ENCODE peak calls at places on chromosomes 5 and 9, in ten cellular contexts. N is cardiac fibroblast, A is lower lobe of right lung, Q is stomach, O is HFFc6, Y is HCT116, V is mesothelial cell of epicardium, S is mammary epithelial cell, W is fibroblast of the aortic adventitia, P is GM23338. Z is an unnamed sample.

GRCh38 chr5:82334856-82335255 is 56.7 kb upstream of the RPS23 start:
- DNase-seq in W (peak), V (no peak), N (peak), Q (no peak), P (no peak), S (no peak), Y (no peak), O (peak), A (no peak), Z (no peak)

GRCh38 chr5:98769256-98770157 is 4.0 kb upstream of the RGMB start:
- DNase-seq in O (peak), A (peak), Y (no peak), S (no peak), W (peak), N (peak), P (peak), V (no peak), Q (peak), Z (peak)

GRCh38 chr5:150122158-150122510 is 33.5 kb downstream of the PDGFRB start:
- DNase-seq in Y (no peak), P (peak), Q (peak), V (no peak), S (peak), N (no peak), A (peak), O (no peak), W (no peak), Z (no peak)

GRCh38 chr9:37449877-37450632 is 15.2 kb downstream of the ZBTB5 start:
- DNase-seq in A (no peak), Q (no peak), Y (no peak), V (no peak), P (no peak), N (no peak), O (no peak), S (no peak), W (no peak), Z (no peak)

GRCh38 chr9:97313243-97313642 is 5.8 kb downstream of the CCDC180 start:
- DNase-seq in O (no peak), V (no peak), W (no peak), S (no peak), Y (no peak), P (no peak), A (no peak), N (no peak), Q (no peak), Z (no peak)

GRCh38 chr9:34380034-34380510 is 3.4 kb upstream of the MYORG start:
- DNase-seq in O (no peak), W (no peak), P (peak), V (no peak), Q (no peak), S (no peak), A (peak), Y (no peak), N (no peak), Z (peak)

GRCh38 chr9:91489391-91489899 is 65.8 kb upstream of the NFIL3 start:
- DNase-seq in W (peak), P (no peak), Q (no peak), A (no peak), Y (no peak), V (no peak), O (peak), S (no peak), N (peak), Z (no peak)

GRCh38 chr5:141517902-141518610 is 29.2 kb downstream of the PCDHGC5 start:
- DNase-seq in A (no peak), Y (no peak), N (no peak), V (no peak), Q (no peak), O (peak), P (no peak), W (peak), S (no peak), Z (no peak)

GRCh38 chr9:69637193-69637592 is 35.0 kb downstream of the APBA1 start:
- DNase-seq in W (no peak), S (no peak), Y (no peak), A (no peak), O (peak), Q (no peak), V (no peak), P (no peak), N (no peak), Z (no peak)

GRCh38 chr5:93599427-93600146 is 16.6 kb downstream of the NR2F1 start:
- DNase-seq in N (no peak), S (no peak), Q (no peak), O (no peak), W (no peak), A (no peak), P (peak), Y (no peak), V (no peak), Z (no peak)

GRCh38 chr9:109244179-109245132 is 76.4 kb downstream of the EPB41L4B start:
- DNase-seq in N (peak), A (peak), P (peak), Q (peak), Y (peak), O (peak), V (peak), S (peak), W (peak), Z (peak)

GRCh38 chr5:157855404-157855994 is 3.4 kb downstream of the CLINT1 start:
- DNase-seq in P (peak), Y (peak), W (peak), Q (peak), S (peak), V (no peak), O (peak), A (no peak), N (peak), Z (no peak)

GRCh38 chr5:82164957-82165698 is 113.0 kb downstream of the RPS23 start:
- DNase-seq in Q (no peak), Y (no peak), P (peak), V (no peak), O (peak), A (no peak), S (no peak), N (peak), W (peak), Z (no peak)

DNA sequence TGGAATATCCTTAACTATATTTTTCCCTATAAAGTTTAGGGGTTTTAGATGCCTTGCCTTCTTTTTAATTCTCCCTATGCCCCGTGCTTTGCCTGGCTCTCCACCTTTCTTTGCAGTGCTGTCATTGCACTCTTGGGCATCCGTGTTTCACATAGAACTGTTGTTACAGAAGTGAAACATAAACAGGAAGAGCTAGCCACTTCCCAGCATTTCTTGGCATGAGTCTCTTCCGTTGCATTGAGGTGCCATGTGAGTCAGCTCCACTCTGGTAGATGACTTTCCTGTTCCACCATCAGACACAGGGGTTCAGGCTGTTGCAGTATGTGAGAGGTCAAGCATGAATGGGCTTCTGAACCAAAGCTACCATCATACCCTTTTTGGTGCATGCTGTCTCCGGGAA is 73.4 kb downstream of the ANGPTL2 start:
- DNase-seq in Y (no peak), N (peak), P (no peak), V (no peak), O (peak), Q (peak), W (peak), A (no peak), S (peak), Z (peak)
- TF ChIP-seq CTCF in Y (no peak), N (peak), P (no peak), V (no peak), O (peak), Q (peak), W (peak), A (peak), S (no peak), Z (peak)

GRCh38 chr5:1492757-1493156 is 31.0 kb downstream of the LPCAT1 start:
- DNase-seq in Y (no peak), A (no peak), N (no peak), O (no peak), V (no peak), W (no peak), S (no peak), P (no peak), Q (no peak), Z (no peak)

GRCh38 chr5:1495525-1495897 is 28.2 kb downstream of the LPCAT1 start:
- DNase-seq in V (no peak), W (no peak), N (no peak), S (no peak), O (no peak), P (no peak), Y (no peak), Q (no peak), A (no peak), Z (no peak)

GRCh38 chr5:1493413-1493812 is 30.3 kb downstream of the LPCAT1 start:
- DNase-seq in N (no peak), P (no peak), S (no peak), Q (no peak), A (no peak), O (no peak), Y (no peak), V (no peak), W (no peak), Z (no peak)

GRCh38 chr5:1493941-1494340 is 29.8 kb downstream of the LPCAT1 start:
- DNase-seq in O (no peak), A (no peak), Q (no peak), W (no peak), P (no peak), V (no peak), Y (no peak), N (no peak), S (no peak), Z (no peak)

GRCh38 chr5:1494780-1495524 is 28.8 kb downstream of the LPCAT1 start:
- DNase-seq in V (no peak), Y (no peak), P (no peak), N (no peak), A (peak), W (no peak), O (no peak), Q (peak), S (no peak), Z (no peak)
- TF ChIP-seq CTCF in V (no peak), Y (no peak), P (peak), N (no peak), A (no peak), W (no peak), O (no peak), Q (no peak), S (no peak), Z (no peak)

GRCh38 chr5:32013658-32014057 is 160.5 kb downstream of the GOLPH3 start:
- DNase-seq in W (no peak), P (no peak), A (no peak), Q (no peak), Y (no peak), S (no peak), N (no peak), O (no peak), V (no peak), Z (no peak)
- TF ChIP-seq CTCF in W (no peak), P (no peak), A (no peak), Q (no peak), Y (no peak), S (no peak), N (no peak), O (no peak), V (no peak), Z (no peak)

GRCh38 chr5:123089572-123089970 is 530 bp downstream of the PRDM6 start:
- DNase-seq in Q (no peak), P (peak), A (no peak), W (peak), S (peak), V (no peak), N (peak), Y (no peak), O (no peak), Z (no peak)
- TF ChIP-seq CTCF in Q (no peak), P (peak), A (no peak), W (no peak), S (no peak), V (no peak), N (no peak), Y (no peak), O (no peak), Z (no peak)

GRCh38 chr5:9165567-9165966 is 380.3 kb downstream of the SEMA5A start:
- DNase-seq in V (no peak), N (no peak), A (no peak), Q (no peak), W (peak), S (no peak), O (no peak), Y (no peak), P (no peak), Z (no peak)

GRCh38 chr5:9170026-9170425 is 375.8 kb downstream of the SEMA5A start:
- DNase-seq in S (no peak), W (no peak), Y (no peak), A (no peak), Q (no peak), N (peak), P (no peak), V (no peak), O (no peak), Z (no peak)

GRCh38 chr5:9160747-9161146 is 385.1 kb downstream of the SEMA5A start:
- DNase-seq in S (no peak), O (no peak), W (no peak), P (no peak), Y (no peak), N (no peak), V (no peak), A (no peak), Q (no peak), Z (no peak)

GRCh38 chr5:9168791-9169611 is 376.9 kb downstream of the SEMA5A start:
- DNase-seq in P (no peak), Y (no peak), A (no peak), O (no peak), N (peak), S (peak), V (no peak), Q (no peak), W (no peak), Z (no peak)

GRCh38 chr5:9166202-9167147 is 379.4 kb downstream of the SEMA5A start:
- DNase-seq in Y (no peak), Q (no peak), P (no peak), O (no peak), N (no peak), S (no peak), V (no peak), A (no peak), W (no peak), Z (no peak)
- TF ChIP-seq CTCF in Y (no peak), Q (no peak), P (no peak), O (peak), N (no peak), S (peak), V (no peak), A (no peak), W (no peak), Z (peak)

DNA sequence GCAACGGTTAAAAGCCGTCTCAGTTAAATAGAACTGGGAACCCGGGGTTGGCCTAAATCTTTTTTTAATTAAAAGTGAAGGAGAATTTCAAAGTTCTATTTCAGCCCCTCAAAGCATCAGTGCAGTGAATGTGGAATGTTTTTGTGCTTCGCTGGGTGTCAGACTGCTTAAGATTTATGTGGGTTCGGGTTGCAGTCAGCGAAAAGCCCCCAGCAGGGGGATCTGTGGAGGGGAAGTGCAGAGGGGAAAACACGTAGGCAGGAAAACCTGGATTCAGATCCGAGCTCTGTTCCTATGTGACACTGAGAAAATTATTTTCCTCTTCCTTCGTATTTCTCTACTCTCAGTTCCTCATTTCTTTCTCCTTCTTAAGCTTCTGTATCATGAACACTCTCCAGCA is 19.7 kb downstream of the BRINP1 start:
- DNase-seq in Q (no peak), S (no peak), N (no peak), Y (no peak), O (no peak), V (no peak), P (peak), W (no peak), A (no peak), Z (no peak)
- TF ChIP-seq CTCF in Q (no peak), S (no peak), N (no peak), Y (no peak), O (no peak), V (peak), P (peak), W (no peak), A (no peak), Z (no peak)

GRCh38 chr5:163189023-163189553 is 248.3 kb upstream of the CCNG1 start:
- DNase-seq in P (no peak), V (no peak), A (no peak), Y (no peak), W (no peak), Q (no peak), S (no peak), O (no peak), N (no peak), Z (no peak)
- TF ChIP-seq CTCF in P (no peak), V (no peak), A (no peak), Y (no peak), W (no peak), Q (no peak), S (no peak), O (no peak), N (no peak), Z (no peak)

DNA sequence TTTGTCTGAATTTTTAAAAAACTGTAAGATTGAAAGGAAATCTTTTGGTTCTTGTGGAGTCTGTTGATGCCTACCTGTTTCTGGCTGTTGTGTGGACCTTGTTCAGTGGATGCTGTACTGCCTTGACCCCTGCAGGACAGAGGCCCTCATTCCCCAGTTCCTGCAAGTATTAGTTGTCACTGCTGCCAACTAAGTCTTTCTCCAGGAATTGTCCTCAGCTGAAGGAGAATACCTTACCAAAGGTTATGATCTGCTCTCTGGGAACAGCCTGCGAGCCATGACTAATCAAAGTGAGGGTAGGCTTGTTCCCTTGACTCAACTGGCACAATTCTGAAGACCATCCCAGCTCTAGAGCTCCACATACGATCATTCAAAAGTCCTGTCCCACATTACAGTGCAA is 145.3 kb upstream of the FST start:
- DNase-seq in W (peak), P (peak), V (no peak), O (peak), Q (no peak), N (peak), A (no peak), S (peak), Y (no peak), Z (no peak)
- TF ChIP-seq CTCF in W (peak), P (peak), V (no peak), O (peak), Q (no peak), N (peak), A (no peak), S (peak), Y (peak), Z (peak)

GRCh38 chr9:100819980-100820379 is 208.5 kb upstream of the PLPPR1 start:
- DNase-seq in P (peak), Q (no peak), A (no peak), Y (no peak), W (no peak), S (no peak), V (no peak), N (no peak), O (no peak), Z (no peak)
- TF ChIP-seq CTCF in P (peak), Q (no peak), A (no peak), Y (no peak), W (no peak), S (no peak), V (no peak), N (no peak), O (no peak), Z (no peak)

GRCh38 chr5:6454628-6455053 is 6.0 kb downstream of the UBE2QL1 start:
- DNase-seq in Y (no peak), A (no peak), Q (no peak), S (no peak), O (no peak), N (no peak), P (no peak), W (no peak), V (no peak), Z (peak)
- TF ChIP-seq CTCF in Y (no peak), A (no peak), Q (no peak), S (no peak), O (no peak), N (no peak), P (no peak), W (no peak), V (no peak), Z (no peak)

Z was measured in osteocyte.